ENCODE peak calls at places on chromosomes 2 and 18, in seven cellular contexts. L is foreskin fibroblast; J is T-helper 9 cell; X is G401; Q is AG08395; E is immature natural killer cell; F is activated CD4-positive, alpha-beta T cell treated with anti-CD3 and anti-CD28 coated beads for 36 hours. K is an unnamed sample.

GRCh38 chr2:236073246-236073645 is 94.9 kb downstream of the GBX2 start:
- DNase-seq in Q (no peak), E (no peak), X (no peak), F (no peak), L (peak), J (no peak), K (no peak)

GRCh38 chr2:51014722-51015121 is 17.2 kb downstream of the NRXN1 start:
- DNase-seq in L (no peak), F (no peak), J (no peak), X (no peak), E (no peak), Q (no peak), K (no peak)

GRCh38 chr2:39666489-39667141 is 898 bp downstream of the TMEM178A start:
- DNase-seq in Q (peak), E (no peak), F (no peak), X (peak), L (peak), J (no peak), K (no peak)

GRCh38 chr2:105442721-105443120 is 43.9 kb upstream of the FHL2 start:
- DNase-seq in Q (no peak), X (no peak), J (no peak), F (no peak), E (no peak), L (no peak), K (no peak)

GRCh38 chr2:44186800-44187199 is 18.1 kb downstream of the PPM1B start:
- DNase-seq in Q (no peak), E (no peak), J (no peak), F (no peak), L (no peak), X (no peak), K (no peak)

GRCh38 chr2:10329880-10330699 is 27.4 kb downstream of the HPCAL1 start:
- DNase-seq in Q (peak), F (peak), E (peak), L (peak), X (no peak), J (peak), K (no peak)

GRCh38 chr2:20629581-20630291 is 21.2 kb downstream of the HS1BP3 start:
- DNase-seq in L (no peak), J (no peak), E (no peak), X (no peak), Q (no peak), F (no peak), K (peak)

GRCh38 chr2:31579996-31580320 is 780 bp downstream of the SRD5A2 start:
- DNase-seq in L (no peak), X (no peak), E (no peak), J (no peak), Q (no peak), F (no peak), K (no peak)

GRCh38 chr2:73891276-73891901 is 1.4 kb upstream of the ACTG2 start:
- DNase-seq in E (no peak), X (no peak), L (no peak), F (no peak), Q (no peak), J (no peak), K (no peak)

GRCh38 chr2:162091325-162092007 is 17.5 kb upstream of the DPP4 start:
- DNase-seq in L (peak), J (peak), Q (no peak), E (no peak), X (no peak), F (peak), K (peak)

GRCh38 chr2:45643543-45644542 is 7.6 kb upstream of the PRKCE start:
- DNase-seq in X (peak), L (peak), E (peak), Q (peak), F (peak), J (peak), K (peak)

GRCh38 chr2:63840081-63840784 is 1.5 kb upstream of the UGP2 start:
- DNase-seq in J (no peak), F (peak), X (no peak), E (no peak), Q (no peak), L (no peak), K (peak)

GRCh38 chr2:230520875-230521155 is 104.8 kb downstream of the SP100 start:
- DNase-seq in F (no peak), J (no peak), E (no peak), Q (no peak), X (no peak), L (peak), K (no peak)

GRCh38 chr2:3377612-3378432 is at the start of gene EIPR1:
- DNase-seq in X (peak), E (peak), L (peak), Q (peak), J (peak), F (peak), K (peak)

GRCh38 chr18:45760443-45761036 is 36.6 kb downstream of the SLC14A1 start:
- DNase-seq in Q (no peak), E (no peak), L (no peak), J (no peak), X (no peak), F (no peak), K (no peak)

GRCh38 chr2:100978582-100979051 is 23.5 kb upstream of the RPL31 start:
- DNase-seq in J (no peak), E (no peak), X (no peak), L (peak), Q (no peak), F (no peak), K (no peak)

GRCh38 chr2:116877274-116877673 is 937.2 kb upstream of the DDX18 start:
- DNase-seq in F (no peak), J (no peak), E (no peak), L (no peak), X (no peak), Q (no peak), K (no peak)

GRCh38 chr2:31067259-31067658 is 71.0 kb downstream of the GALNT14 start:
- DNase-seq in F (no peak), J (no peak), X (no peak), E (no peak), L (peak), Q (no peak), K (no peak)

GRCh38 chr2:17799301-17800126 is 16.7 kb upstream of the MSGN1 start:
- DNase-seq in Q (no peak), E (no peak), X (no peak), F (no peak), L (no peak), J (no peak), K (no peak)

GRCh38 chr2:45915523-45915922 is 264.0 kb downstream of the PRKCE start:
- DNase-seq in X (no peak), J (no peak), F (no peak), E (no peak), L (no peak), Q (no peak), K (no peak)

GRCh38 chr2:207619764-207620203 is 5.4 kb downstream of the METTL21A start:
- DNase-seq in Q (no peak), L (peak), J (no peak), X (no peak), F (no peak), E (no peak), K (no peak)

GRCh38 chr2:3405308-3405707 is 25.8 kb downstream of the TRAPPC12 start:
- DNase-seq in L (no peak), F (no peak), J (no peak), E (no peak), X (no peak), Q (no peak), K (no peak)

GRCh38 chr18:79712206-79712857 is 32.7 kb downstream of the CTDP1 start:
- DNase-seq in X (no peak), E (no peak), L (no peak), Q (no peak), J (no peak), F (no peak), K (no peak)

GRCh38 chr18:29188760-29189159 is 1011.8 kb upstream of the CDH2 start:
- DNase-seq in L (peak), Q (no peak), X (no peak), F (no peak), E (no peak), J (no peak), K (no peak)

GRCh38 chr18:24609249-24609648 is 148.8 kb downstream of the HRH4 start:
- DNase-seq in F (no peak), Q (peak), X (no peak), L (no peak), E (no peak), J (no peak), K (no peak)

GRCh38 chr2:3282056-3282998 is 95.3 kb downstream of the EIPR1 start:
- DNase-seq in L (peak), Q (peak), F (no peak), X (peak), J (no peak), E (no peak), K (peak)

GRCh38 chr2:172097557-172098131 is 5.1 kb downstream of the DLX2 start:
- DNase-seq in F (peak), Q (no peak), E (no peak), J (no peak), L (no peak), X (no peak), K (peak)

GRCh38 chr2:218954541-218955300 is 4.7 kb upstream of the CDK5R2 start:
- DNase-seq in Q (no peak), J (no peak), E (no peak), X (no peak), L (no peak), F (no peak), K (no peak)

GRCh38 chr18:24878289-24878688 is 417.9 kb downstream of the HRH4 start:
- DNase-seq in L (peak), J (no peak), X (peak), Q (peak), F (no peak), E (no peak), K (peak)

GRCh38 chr2:24856791-24857211 is 63.2 kb downstream of the ADCY3 start:
- DNase-seq in Q (peak), E (no peak), L (no peak), X (no peak), J (no peak), F (no peak), K (no peak)

GRCh38 chr18:47983946-47984345 is 53.5 kb upstream of the SMAD2 start:
- DNase-seq in F (no peak), E (no peak), Q (no peak), J (no peak), X (peak), L (no peak), K (peak)

GRCh38 chr2:104004818-104005217 is 849.1 kb upstream of the POU3F3 start:
- DNase-seq in J (no peak), L (no peak), F (no peak), X (no peak), Q (no peak), E (no peak), K (no peak)

GRCh38 chr2:36044389-36044788 is 311.2 kb upstream of the CRIM1 start:
- DNase-seq in F (no peak), Q (no peak), X (no peak), J (no peak), E (no peak), L (no peak), K (no peak)